ENCODE peak calls at places on chromosomes 6 and 20, in six cellular contexts. L is A549, J is upper lobe of left lung, T is body of pancreas, B is GM12878, O is right lobe of liver. M is an unnamed sample. For H3K4me1, the result is how much of the 10 kb centered on the place peaks cover.

GRCh38 chr6:45479834-45480696 is 102.3 kb upstream of the SUPT3H start:
- ATAC-seq in L (no peak), J (peak), T (no peak), B (peak), O (no peak), M (no peak)

GRCh38 chr20:8547035-8547649 is 415.1 kb downstream of the PLCB1 start:
- ATAC-seq in L (no peak), J (peak), T (no peak), B (no peak), O (no peak), M (no peak)

GRCh38 chr6:152387091-152387490 is 250.1 kb downstream of the SYNE1 start:
- ATAC-seq in L (no peak), J (no peak), T (no peak), B (no peak), O (no peak), M (no peak)

GRCh38 chr6:75147512-75147911 is 58.3 kb downstream of the COL12A1 start:
- ATAC-seq in L (no peak), J (no peak), T (no peak), B (peak), O (no peak), M (no peak)

GRCh38 chr6:158861686-158862381 is 42.7 kb upstream of the EZR start:
- ATAC-seq in L (no peak), J (peak), T (peak), B (no peak), O (no peak), M (no peak)

GRCh38 chr6:132300323-132300949 is 100.8 kb downstream of the MOXD1 start:
- ATAC-seq in L (peak), J (peak), T (peak), B (peak), O (peak), M (no peak)

GRCh38 chr6:137002505-137002904 is 42.3 kb downstream of the IL20RA start:
- ATAC-seq in L (no peak), J (no peak), T (no peak), B (no peak), O (no peak), M (no peak)

GRCh38 chr6:52801188-52801841 is 2.3 kb downstream of the GSTA1 start:
- ATAC-seq in L (no peak), J (no peak), T (peak), B (no peak), O (peak), M (no peak)

GRCh38 chr20:57047281-57048026 is 219.0 kb downstream of the BMP7 start:
- ATAC-seq in L (peak), J (no peak), T (no peak), B (peak), O (no peak), M (no peak)

GRCh38 chr6:166259296-166259977 is 48.8 kb downstream of the PRR18 start:
- ATAC-seq in L (no peak), J (peak), T (no peak), B (peak), O (peak), M (peak)
- H3K27ac ChIP-seq in L (no peak), J (peak), T (no peak), B (no peak), O (peak), M (peak)

DNA sequence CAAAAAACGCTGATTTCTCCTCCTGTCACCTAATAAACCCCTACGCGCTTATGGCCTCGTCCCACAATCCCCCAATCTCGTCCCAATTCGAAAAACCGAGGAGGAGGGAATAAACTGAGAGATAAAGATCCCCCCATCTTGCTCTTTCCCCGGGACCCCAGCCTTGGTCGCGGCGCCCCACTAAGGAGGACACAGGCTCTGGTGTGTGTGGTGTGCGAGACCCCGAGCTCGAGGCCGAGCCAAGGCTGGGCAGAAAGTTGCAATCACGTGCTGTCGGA is 1.3 kb upstream of the NR2E1 start:
- ATAC-seq in L (no peak), J (no peak), T (no peak), B (no peak), O (no peak), M (no peak)
- H3K4me1 ChIP-seq in L (under half), J (half or more), T (under half), B (under half), O (under half), M (half or more)

DNA sequence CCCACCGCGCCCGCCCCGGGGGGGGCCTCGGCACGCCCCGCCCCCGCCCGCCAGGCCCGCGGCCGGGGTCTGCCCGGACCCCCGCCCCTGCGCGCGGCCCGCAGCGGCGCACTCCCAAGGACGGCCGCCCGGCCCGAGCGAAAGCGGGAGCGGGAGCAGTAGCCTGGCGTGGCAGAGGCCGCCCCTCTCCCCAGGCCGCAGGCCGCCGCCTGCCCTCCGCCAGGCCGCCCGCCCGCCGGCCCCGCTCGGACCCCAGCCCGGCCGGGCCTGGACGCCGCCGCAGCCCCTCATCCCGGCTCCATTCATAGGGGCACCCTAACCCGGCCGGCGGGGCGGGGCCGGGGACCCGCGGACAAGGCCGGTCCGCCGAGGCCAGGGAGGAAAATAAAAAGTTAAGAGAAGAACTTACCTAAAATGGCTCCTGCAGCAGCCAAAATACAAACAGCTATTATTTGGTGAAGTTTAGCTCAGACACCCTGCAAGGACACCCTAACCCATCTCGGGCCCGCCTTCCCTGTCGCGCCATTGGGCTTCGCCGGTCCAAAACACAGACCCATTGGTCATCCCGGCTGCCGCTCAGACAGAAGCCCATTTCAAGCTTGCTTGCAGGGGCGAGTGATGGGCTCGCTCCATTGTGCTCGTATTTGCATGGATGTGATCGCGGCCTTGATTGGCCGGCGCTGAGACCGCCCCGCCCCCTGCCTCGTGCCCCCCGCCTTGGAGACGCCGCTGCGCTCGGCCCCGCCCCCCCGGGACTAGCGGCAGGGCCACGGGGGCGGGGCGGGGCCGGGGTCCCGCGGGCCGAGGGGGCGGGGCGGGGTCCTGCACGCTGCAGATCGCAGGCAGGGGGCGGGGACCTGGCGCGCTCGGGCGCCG is at the start of gene CHD6:
- ATAC-seq in L (peak), J (peak), T (peak), B (peak), O (peak), M (peak)
- TF ChIP-seq POLR2A in L (no peak), J (peak), T (peak), B (no peak), O (peak), M (peak)

GRCh38 chr6:108742041-108742440 is 106.2 kb upstream of the ARMC2 start:
- ATAC-seq in L (no peak), J (peak), T (no peak), B (no peak), O (no peak), M (no peak)
- H3K27ac ChIP-seq in L (no peak), J (no peak), T (no peak), B (no peak), O (no peak), M (no peak)

GRCh38 chr20:38164069-38164468 is 1.0 kb downstream of the TGM2 start:
- ATAC-seq in L (no peak), J (no peak), T (no peak), B (no peak), O (no peak), M (no peak)
- H3K4me1 ChIP-seq in L (half or more), J (half or more), T (under half), B (under half), O (half or more), M (half or more)

GRCh38 chr6:56540232-56540631 is 102.5 kb downstream of the DST start:
- ATAC-seq in L (no peak), J (no peak), T (no peak), B (peak), O (no peak), M (no peak)

GRCh38 chr6:56539503-56540105 is 103.1 kb downstream of the DST start:
- ATAC-seq in L (no peak), J (no peak), T (no peak), B (no peak), O (no peak), M (no peak)

GRCh38 chr6:56540950-56541600 is 101.6 kb downstream of the DST start:
- ATAC-seq in L (no peak), J (no peak), T (no peak), B (no peak), O (peak), M (no peak)

GRCh38 chr6:56541736-56542366 is 100.8 kb downstream of the DST start:
- ATAC-seq in L (no peak), J (no peak), T (no peak), B (no peak), O (no peak), M (no peak)

GRCh38 chr6:56542367-56543331 is 100.0 kb downstream of the DST start:
- ATAC-seq in L (peak), J (peak), T (peak), B (peak), O (peak), M (peak)
- TF ChIP-seq POLR2A in L (peak), J (peak), T (peak), B (peak), O (peak), M (peak)

GRCh38 chr6:6738922-6739717 is 150.6 kb downstream of the LY86 start:
- ATAC-seq in L (no peak), J (no peak), T (no peak), B (no peak), O (no peak), M (no peak)
- H3K27ac ChIP-seq in L (no peak), J (peak), T (no peak), B (no peak), O (no peak), M (no peak)

M was measured in gastroesophageal sphincter.